ENCODE peak calls at places on chromosomes 11 and 22, in seven cellular contexts. R is pancreas, J is nephron progenitor cell, X is progenitor cell of endocrine pancreas, D is Calu3, C is RWPE1, A is PC-3. E is an unnamed sample.

GRCh38 chr11:10041803-10042202 is 252.2 kb downstream of the SBF2 start:
- DNase-seq in R (no peak), J (no peak), X (no peak), D (no peak), C (no peak), A (no peak), E (no peak)

GRCh38 chr11:29208117-29208516 is 808.7 kb downstream of the KCNA4 start:
- DNase-seq in R (no peak), J (no peak), X (no peak), D (no peak), C (no peak), A (no peak), E (no peak)

GRCh38 chr11:72625746-72626636 is 48.2 kb downstream of the PDE2A start:
- DNase-seq in R (peak), J (no peak), X (no peak), D (no peak), C (no peak), A (no peak), E (no peak)

GRCh38 chr11:70098936-70099335 is 20.8 kb downstream of the ANO1 start:
- DNase-seq in R (no peak), J (no peak), X (no peak), D (no peak), C (no peak), A (no peak), E (no peak)

GRCh38 chr11:84012171-84012826 is 726.1 kb upstream of the CCDC90B start:
- DNase-seq in R (no peak), J (no peak), X (no peak), D (no peak), C (no peak), A (no peak), E (no peak)

GRCh38 chr11:113504586-113504985 is 29.4 kb upstream of the DRD2 start:
- DNase-seq in R (no peak), J (no peak), X (no peak), D (no peak), C (no peak), A (no peak), E (no peak)

GRCh38 chr22:20783844-20784723 is 10.2 kb downstream of the SERPIND1 start:
- DNase-seq in R (no peak), J (peak), X (no peak), D (peak), C (peak), A (peak), E (peak)

GRCh38 chr22:19932367-19933206 is 9.0 kb upstream of the COMT start:
- DNase-seq in R (peak), J (no peak), X (no peak), D (no peak), C (no peak), A (no peak), E (no peak)

GRCh38 chr11:126585388-126586302 is 230.2 kb downstream of the ST3GAL4 start:
- DNase-seq in R (peak), J (peak), X (no peak), D (peak), C (peak), A (peak), E (peak)

GRCh38 chr11:67373916-67374570 is 645 bp upstream of the CLCF1 start:
- DNase-seq in R (peak), J (peak), X (peak), D (peak), C (peak), A (peak), E (peak)

GRCh38 chr11:73141031-73141308 is 1.1 kb downstream of the FCHSD2 start:
- DNase-seq in R (peak), J (no peak), X (no peak), D (peak), C (peak), A (peak), E (no peak)

GRCh38 chr11:119486691-119487259 is 63.8 kb upstream of the THY1 start:
- DNase-seq in R (peak), J (no peak), X (no peak), D (no peak), C (no peak), A (no peak), E (no peak)

GRCh38 chr11:70398834-70399680 is 728 bp downstream of the CTTN start:
- DNase-seq in R (no peak), J (peak), X (no peak), D (peak), C (peak), A (no peak), E (no peak)

GRCh38 chr11:73389902-73390301 is 13.7 kb downstream of the RELT start:
- DNase-seq in R (no peak), J (no peak), X (no peak), D (no peak), C (no peak), A (no peak), E (no peak)

GRCh38 chr11:36488096-36488495 is 22.0 kb downstream of the TRAF6 start:
- DNase-seq in R (no peak), J (no peak), X (no peak), D (no peak), C (no peak), A (no peak), E (no peak)

GRCh38 chr22:49958462-49958921 is 2.1 kb upstream of the PIM3 start:
- DNase-seq in R (peak), J (no peak), X (no peak), D (no peak), C (no peak), A (no peak), E (no peak)

GRCh38 chr11:67054851-67055523 is 1.7 kb upstream of the RHOD start:
- DNase-seq in R (peak), J (no peak), X (no peak), D (peak), C (peak), A (peak), E (peak)

GRCh38 chr22:44505796-44506354 is 7.8 kb upstream of the RTL6 start:
- DNase-seq in R (no peak), J (no peak), X (no peak), D (no peak), C (no peak), A (no peak), E (peak)

GRCh38 chr22:38203855-38204497 is 2.2 kb downstream of the MAFF start:
- DNase-seq in R (no peak), J (no peak), X (no peak), D (no peak), C (no peak), A (peak), E (no peak)

GRCh38 chr11:2519879-2520735 is 75.3 kb downstream of the KCNQ1 start:
- DNase-seq in R (peak), J (no peak), X (peak), D (no peak), C (no peak), A (no peak), E (no peak)

GRCh38 chr11:14774738-14775137 is 117.3 kb downstream of the CYP2R1 start:
- DNase-seq in R (no peak), J (no peak), X (no peak), D (no peak), C (no peak), A (peak), E (no peak)

GRCh38 chr11:14768789-14769188 is 123.2 kb downstream of the CYP2R1 start:
- DNase-seq in R (no peak), J (no peak), X (no peak), D (no peak), C (no peak), A (no peak), E (no peak)

GRCh38 chr11:14775897-14776296 is 116.1 kb downstream of the CYP2R1 start:
- DNase-seq in R (no peak), J (no peak), X (no peak), D (no peak), C (no peak), A (no peak), E (no peak)

DNA sequence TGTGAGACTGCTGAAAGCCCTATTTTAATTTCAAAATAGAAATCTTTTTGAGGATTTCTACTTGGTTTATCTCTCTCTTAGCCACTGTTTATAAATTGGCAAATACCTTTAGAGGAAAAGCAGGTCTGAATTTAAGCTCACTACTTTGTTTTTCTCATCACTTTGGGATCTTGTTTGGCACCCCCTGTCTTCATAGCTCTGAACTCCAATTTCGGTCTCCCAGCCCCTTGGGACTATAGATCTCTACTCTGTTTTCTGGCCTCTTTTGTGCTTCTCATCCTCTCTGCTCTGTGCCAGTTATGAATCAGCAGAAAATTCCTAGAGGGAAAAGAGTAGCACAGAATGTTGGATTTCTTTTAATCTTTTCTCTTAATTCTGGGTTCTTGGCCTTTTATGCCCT is 118.3 kb downstream of the CYP2R1 start:
- DNase-seq in R (no peak), J (no peak), X (no peak), D (peak), C (no peak), A (no peak), E (no peak)
- TF ChIP-seq CTCF in R (no peak), J (no peak), X (peak), D (no peak), C (no peak), A (peak), E (no peak)

DNA sequence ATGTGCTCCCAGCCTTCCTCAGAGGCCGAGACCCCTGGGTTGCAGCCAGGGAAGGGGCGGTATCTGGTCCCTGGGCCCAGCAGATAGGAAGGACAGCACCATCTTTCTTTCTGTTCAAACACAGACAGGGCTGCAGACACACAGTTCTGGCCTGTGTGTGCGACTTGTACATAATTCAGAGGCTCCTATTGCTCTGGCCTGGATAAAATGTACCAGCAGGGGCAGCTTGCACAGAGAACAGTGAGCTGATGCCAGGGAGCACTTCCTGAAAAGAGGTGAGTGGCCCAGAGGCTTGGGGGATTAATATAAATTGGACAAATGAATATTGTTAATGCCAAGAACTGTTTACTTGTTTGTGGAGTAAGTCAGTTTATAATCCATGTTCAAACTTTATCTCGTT is 16.5 kb downstream of the GDPD5 start:
- DNase-seq in R (no peak), J (no peak), X (no peak), D (no peak), C (no peak), A (no peak), E (no peak)
- TF ChIP-seq CTCF in R (no peak), J (no peak), X (no peak), D (no peak), C (no peak), A (no peak), E (no peak)

GRCh38 chr11:118295834-118296454 is 8.6 kb upstream of the CD3E start:
- DNase-seq in R (no peak), J (no peak), X (no peak), D (peak), C (peak), A (peak), E (peak)
- TF ChIP-seq CTCF in R (peak), J (peak), X (peak), D (no peak), C (peak), A (peak), E (peak)

GRCh38 chr22:26680485-26680884 is 23.1 kb downstream of the MIAT start:
- DNase-seq in R (no peak), J (no peak), X (no peak), D (no peak), C (no peak), A (no peak), E (no peak)

GRCh38 chr22:26684173-26684572 is 26.8 kb downstream of the MIAT start:
- DNase-seq in R (no peak), J (no peak), X (no peak), D (no peak), C (no peak), A (no peak), E (no peak)

GRCh38 chr22:26677217-26677616 is 19.8 kb downstream of the MIAT start:
- DNase-seq in R (no peak), J (no peak), X (no peak), D (no peak), C (no peak), A (no peak), E (no peak)

GRCh38 chr22:26679003-26679629 is 21.7 kb downstream of the MIAT start:
- DNase-seq in R (peak), J (peak), X (peak), D (peak), C (peak), A (peak), E (peak)

GRCh38 chr22:26681395-26681821 is 24.0 kb downstream of the MIAT start:
- DNase-seq in R (no peak), J (peak), X (no peak), D (no peak), C (no peak), A (no peak), E (no peak)
- TF ChIP-seq CTCF in R (no peak), J (no peak), X (no peak), D (no peak), C (no peak), A (no peak), E (no peak)

GRCh38 chr11:8361206-8361605 is 97.5 kb upstream of the LMO1 start:
- DNase-seq in R (peak), J (no peak), X (no peak), D (no peak), C (no peak), A (no peak), E (no peak)

GRCh38 chr11:8361664-8362210 is 98.1 kb upstream of the LMO1 start:
- DNase-seq in R (peak), J (no peak), X (no peak), D (no peak), C (no peak), A (no peak), E (no peak)

GRCh38 chr11:8359521-8359920 is 95.8 kb upstream of the LMO1 start:
- DNase-seq in R (peak), J (no peak), X (no peak), D (no peak), C (no peak), A (no peak), E (no peak)

GRCh38 chr11:8357891-8358566 is 94.4 kb upstream of the LMO1 start:
- DNase-seq in R (peak), J (no peak), X (no peak), D (no peak), C (no peak), A (no peak), E (no peak)

GRCh38 chr11:8360086-8360828 is 96.6 kb upstream of the LMO1 start:
- DNase-seq in R (peak), J (no peak), X (no peak), D (no peak), C (no peak), A (no peak), E (no peak)
- TF ChIP-seq CTCF in R (no peak), J (no peak), X (no peak), D (no peak), C (no peak), A (peak), E (no peak)

DNA sequence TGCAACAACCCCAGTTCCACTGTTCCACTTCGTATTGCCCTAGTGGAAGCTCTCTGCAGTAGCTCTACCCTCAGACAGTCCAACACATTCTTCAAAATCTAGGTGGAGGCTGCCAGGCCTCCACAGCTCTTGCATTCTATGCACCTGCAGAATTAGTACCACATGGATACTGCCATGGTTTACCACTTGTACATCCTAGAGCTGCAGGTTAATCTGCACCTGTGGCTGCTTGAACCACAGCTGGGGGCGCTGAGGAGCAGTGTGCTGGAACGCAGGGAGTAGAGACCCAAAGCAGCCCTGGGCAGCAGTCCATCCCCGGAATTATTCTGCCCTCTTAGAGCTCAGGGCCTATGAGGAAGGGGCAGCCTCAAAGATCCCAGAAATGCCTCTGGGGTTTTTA is 4.3 kb upstream of the CTSC start:
- DNase-seq in R (no peak), J (peak), X (no peak), D (no peak), C (no peak), A (no peak), E (no peak)
- TF ChIP-seq CTCF in R (no peak), J (peak), X (peak), D (no peak), C (no peak), A (no peak), E (no peak)

E was measured in MCF 10A.